ENCODE peak calls at places on chromosomes 1 and 21, in six cellular contexts. One of them, this sample, is unnamed.

GRCh38 chr1:208233546-208233945 is 10.6 kb downstream of the PLXNA2 start:
- DNase-seq in HepG2: peak
- DNase-seq in K562: no peak
- DNase-seq in HCT116: no peak
- DNase-seq in GM12878: no peak
- DNase-seq in T47D: no peak
- DNase-seq in this sample: no peak

GRCh38 chr1:28553229-28553930 is 495 bp downstream of the TRNAU1AP start:
- DNase-seq in HepG2: no peak
- DNase-seq in K562: peak
- DNase-seq in HCT116: no peak
- DNase-seq in GM12878: peak
- DNase-seq in T47D: peak
- DNase-seq in this sample: peak

GRCh38 chr1:153921803-153922075 is 1.0 kb downstream of the GATAD2B start:
- DNase-seq in HepG2: no peak
- DNase-seq in K562: no peak
- DNase-seq in HCT116: no peak
- DNase-seq in GM12878: no peak
- DNase-seq in T47D: no peak
- DNase-seq in this sample: peak

GRCh38 chr1:113928129-113928949 is 785 bp upstream of the HIPK1 start:
- DNase-seq in HepG2: peak
- DNase-seq in K562: no peak
- DNase-seq in HCT116: no peak
- DNase-seq in GM12878: peak
- DNase-seq in T47D: no peak
- DNase-seq in this sample: no peak

GRCh38 chr1:214901718-214902117 is 180.8 kb upstream of the KCNK2 start:
- DNase-seq in HepG2: no peak
- DNase-seq in K562: no peak
- DNase-seq in HCT116: no peak
- DNase-seq in GM12878: no peak
- DNase-seq in T47D: no peak
- DNase-seq in this sample: no peak

GRCh38 chr1:232709339-232709738 is 79.4 kb upstream of the SIPA1L2 start:
- DNase-seq in HepG2: no peak
- DNase-seq in K562: no peak
- DNase-seq in HCT116: no peak
- DNase-seq in GM12878: no peak
- DNase-seq in T47D: no peak
- DNase-seq in this sample: no peak

GRCh38 chr1:161498646-161499045 is 6.6 kb upstream of the FCGR2A start:
- DNase-seq in HepG2: no peak
- DNase-seq in K562: no peak
- DNase-seq in HCT116: no peak
- DNase-seq in GM12878: no peak
- DNase-seq in T47D: no peak
- DNase-seq in this sample: no peak

GRCh38 chr1:186076006-186076405 is 299.0 kb downstream of the TPR start:
- DNase-seq in HepG2: no peak
- DNase-seq in K562: no peak
- DNase-seq in HCT116: no peak
- DNase-seq in GM12878: no peak
- DNase-seq in T47D: peak
- DNase-seq in this sample: no peak

GRCh38 chr1:115977481-115978258 is 1.4 kb downstream of the SLC22A15 start:
- DNase-seq in HepG2: peak
- DNase-seq in K562: no peak
- DNase-seq in HCT116: peak
- DNase-seq in GM12878: no peak
- DNase-seq in T47D: peak
- DNase-seq in this sample: no peak

GRCh38 chr1:101148987-101149386 is 87.8 kb upstream of the S1PR1 start:
- DNase-seq in HepG2: no peak
- DNase-seq in K562: no peak
- DNase-seq in HCT116: no peak
- DNase-seq in GM12878: no peak
- DNase-seq in T47D: no peak
- DNase-seq in this sample: no peak

GRCh38 chr1:172390620-172391491 is 29.6 kb upstream of the C1orf105 start:
- DNase-seq in HepG2: no peak
- DNase-seq in K562: no peak
- DNase-seq in HCT116: no peak
- DNase-seq in GM12878: peak
- DNase-seq in T47D: peak
- DNase-seq in this sample: no peak

GRCh38 chr1:90616395-90616794 is 100.7 kb downstream of the BARHL2 start:
- DNase-seq in HepG2: peak
- DNase-seq in K562: peak
- DNase-seq in HCT116: peak
- DNase-seq in GM12878: no peak
- DNase-seq in T47D: peak
- DNase-seq in this sample: peak
- TF ChIP-seq JUND in HepG2: no peak
- TF ChIP-seq JUND in K562: no peak
- TF ChIP-seq JUND in HCT116: no peak
- TF ChIP-seq JUND in GM12878: no peak
- TF ChIP-seq JUND in T47D: no peak
- TF ChIP-seq JUND in this sample: no peak

GRCh38 chr1:90710579-90711536 is 6.2 kb downstream of the BARHL2 start:
- DNase-seq in HepG2: no peak
- DNase-seq in K562: no peak
- DNase-seq in HCT116: no peak
- DNase-seq in GM12878: no peak
- DNase-seq in T47D: no peak
- DNase-seq in this sample: peak
- TF ChIP-seq JUND in HepG2: no peak
- TF ChIP-seq JUND in K562: no peak
- TF ChIP-seq JUND in HCT116: no peak
- TF ChIP-seq JUND in GM12878: no peak
- TF ChIP-seq JUND in T47D: no peak
- TF ChIP-seq JUND in this sample: no peak

GRCh38 chr21:27372381-27372780 is 405.5 kb upstream of the ADAMTS5 start:
- DNase-seq in HepG2: no peak
- DNase-seq in K562: no peak
- DNase-seq in HCT116: no peak
- DNase-seq in GM12878: no peak
- DNase-seq in T47D: no peak
- DNase-seq in this sample: no peak
- TF ChIP-seq JUND in HepG2: no peak
- TF ChIP-seq JUND in K562: no peak
- TF ChIP-seq JUND in HCT116: no peak
- TF ChIP-seq JUND in GM12878: no peak
- TF ChIP-seq JUND in T47D: no peak
- TF ChIP-seq JUND in this sample: no peak

GRCh38 chr1:18529714-18530113 is 49.0 kb downstream of the KLHDC7A start:
- DNase-seq in HepG2: no peak
- DNase-seq in K562: no peak
- DNase-seq in HCT116: no peak
- DNase-seq in GM12878: no peak
- DNase-seq in T47D: no peak
- DNase-seq in this sample: no peak

GRCh38 chr1:18532390-18533170 is 51.9 kb downstream of the KLHDC7A start:
- DNase-seq in HepG2: no peak
- DNase-seq in K562: no peak
- DNase-seq in HCT116: no peak
- DNase-seq in GM12878: no peak
- DNase-seq in T47D: no peak
- DNase-seq in this sample: no peak

GRCh38 chr1:18530567-18531502 is 50.1 kb downstream of the KLHDC7A start:
- DNase-seq in HepG2: peak
- DNase-seq in K562: peak
- DNase-seq in HCT116: peak
- DNase-seq in GM12878: no peak
- DNase-seq in T47D: no peak
- DNase-seq in this sample: peak

GRCh38 chr1:18528616-18529015 is 47.9 kb downstream of the KLHDC7A start:
- DNase-seq in HepG2: no peak
- DNase-seq in K562: no peak
- DNase-seq in HCT116: no peak
- DNase-seq in GM12878: no peak
- DNase-seq in T47D: no peak
- DNase-seq in this sample: no peak

DNA sequence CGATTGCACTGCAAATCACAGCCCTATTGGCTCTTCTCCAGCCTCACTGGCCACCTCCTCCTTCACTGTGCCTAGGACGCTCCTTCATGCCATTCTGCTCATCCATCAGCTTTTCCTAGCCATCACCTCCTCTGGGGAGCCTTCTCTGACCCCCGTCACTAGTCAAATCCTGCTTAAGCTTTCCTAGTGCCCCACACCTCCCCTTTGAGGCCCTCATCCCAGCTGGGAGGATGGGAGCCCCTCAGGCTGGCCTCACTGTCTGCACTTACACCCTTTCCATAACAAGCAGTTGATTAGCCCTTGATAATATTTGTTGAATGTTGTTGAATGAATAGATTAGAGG is 50.7 kb downstream of the KLHDC7A start:
- DNase-seq in HepG2: no peak
- DNase-seq in K562: no peak
- DNase-seq in HCT116: no peak
- DNase-seq in GM12878: no peak
- DNase-seq in T47D: no peak
- DNase-seq in this sample: no peak
- TF ChIP-seq JUND in HepG2: no peak
- TF ChIP-seq JUND in K562: no peak
- TF ChIP-seq JUND in HCT116: no peak
- TF ChIP-seq JUND in GM12878: no peak
- TF ChIP-seq JUND in T47D: no peak
- TF ChIP-seq JUND in this sample: no peak

GRCh38 chr21:44433791-44434567 is 21.3 kb upstream of the LRRC3 start:
- DNase-seq in HepG2: no peak
- DNase-seq in K562: no peak
- DNase-seq in HCT116: no peak
- DNase-seq in GM12878: no peak
- DNase-seq in T47D: no peak
- DNase-seq in this sample: no peak

GRCh38 chr21:44436111-44436611 is 19.1 kb upstream of the LRRC3 start:
- DNase-seq in HepG2: no peak
- DNase-seq in K562: no peak
- DNase-seq in HCT116: no peak
- DNase-seq in GM12878: no peak
- DNase-seq in T47D: no peak
- DNase-seq in this sample: no peak

GRCh38 chr21:44434936-44435635 is 20.2 kb upstream of the LRRC3 start:
- DNase-seq in HepG2: no peak
- DNase-seq in K562: no peak
- DNase-seq in HCT116: no peak
- DNase-seq in GM12878: no peak
- DNase-seq in T47D: no peak
- DNase-seq in this sample: no peak

GRCh38 chr21:44432841-44433790 is 22.2 kb upstream of the LRRC3 start:
- DNase-seq in HepG2: no peak
- DNase-seq in K562: no peak
- DNase-seq in HCT116: no peak
- DNase-seq in GM12878: no peak
- DNase-seq in T47D: no peak
- DNase-seq in this sample: peak

GRCh38 chr21:44434568-44434925 is 20.8 kb upstream of the LRRC3 start:
- DNase-seq in HepG2: no peak
- DNase-seq in K562: no peak
- DNase-seq in HCT116: no peak
- DNase-seq in GM12878: no peak
- DNase-seq in T47D: no peak
- DNase-seq in this sample: no peak
- TF ChIP-seq JUND in HepG2: no peak
- TF ChIP-seq JUND in K562: no peak
- TF ChIP-seq JUND in HCT116: no peak
- TF ChIP-seq JUND in GM12878: no peak
- TF ChIP-seq JUND in T47D: no peak
- TF ChIP-seq JUND in this sample: no peak

GRCh38 chr21:17782051-17782450 is 37.1 kb downstream of the C21orf91 start:
- DNase-seq in HepG2: no peak
- DNase-seq in K562: no peak
- DNase-seq in HCT116: no peak
- DNase-seq in GM12878: no peak
- DNase-seq in T47D: no peak
- DNase-seq in this sample: no peak

GRCh38 chr21:17781524-17781923 is 37.6 kb downstream of the C21orf91 start:
- DNase-seq in HepG2: no peak
- DNase-seq in K562: no peak
- DNase-seq in HCT116: no peak
- DNase-seq in GM12878: no peak
- DNase-seq in T47D: no peak
- DNase-seq in this sample: no peak

GRCh38 chr21:17779486-17779885 is 39.7 kb downstream of the C21orf91 start:
- DNase-seq in HepG2: no peak
- DNase-seq in K562: no peak
- DNase-seq in HCT116: no peak
- DNase-seq in GM12878: no peak
- DNase-seq in T47D: no peak
- DNase-seq in this sample: no peak

GRCh38 chr21:17783003-17783402 is 36.2 kb downstream of the C21orf91 start:
- DNase-seq in HepG2: no peak
- DNase-seq in K562: no peak
- DNase-seq in HCT116: no peak
- DNase-seq in GM12878: no peak
- DNase-seq in T47D: no peak
- DNase-seq in this sample: no peak

GRCh38 chr21:17780539-17780938 is 38.6 kb downstream of the C21orf91 start:
- DNase-seq in HepG2: no peak
- DNase-seq in K562: no peak
- DNase-seq in HCT116: no peak
- DNase-seq in GM12878: peak
- DNase-seq in T47D: no peak
- DNase-seq in this sample: no peak
- TF ChIP-seq JUND in HepG2: no peak
- TF ChIP-seq JUND in K562: no peak
- TF ChIP-seq JUND in HCT116: no peak
- TF ChIP-seq JUND in GM12878: no peak
- TF ChIP-seq JUND in T47D: no peak
- TF ChIP-seq JUND in this sample: no peak

GRCh38 chr21:44742418-44743153 is 31.2 kb upstream of the TSPEAR start:
- DNase-seq in HepG2: peak
- DNase-seq in K562: no peak
- DNase-seq in HCT116: no peak
- DNase-seq in GM12878: no peak
- DNase-seq in T47D: peak
- DNase-seq in this sample: no peak
- TF ChIP-seq JUND in HepG2: no peak
- TF ChIP-seq JUND in K562: no peak
- TF ChIP-seq JUND in HCT116: no peak
- TF ChIP-seq JUND in GM12878: no peak
- TF ChIP-seq JUND in T47D: no peak
- TF ChIP-seq JUND in this sample: no peak